ENCODE peak calls at places on chromosome X, in five cellular contexts. J is A549, Y is psoas muscle, R is adrenal gland, B is dorsolateral prefrontal cortex. N is an unnamed sample.

GRCh38 chrX:72305286-72306084 is at the start of gene CITED1:
- DNase-seq in R (no peak), J (peak), Y (no peak), B (no peak), N (no peak)

GRCh38 chrX:139126493-139126892 is 404.0 kb upstream of the F9 start:
- DNase-seq in R (no peak), Y (peak), B (no peak), J (no peak), N (no peak)

GRCh38 chrX:69387559-69388487 is 116.3 kb upstream of the NALF2 start:
- DNase-seq in J (peak), Y (peak), R (peak), B (peak), N (peak)

GRCh38 chrX:100872161-100872560 is 2.0 kb downstream of the NOX1 start:
- DNase-seq in R (no peak), J (no peak), B (no peak), Y (no peak), N (no peak)

GRCh38 chrX:1599791-1600405 is 8.5 kb downstream of the AKAP17A start:
- DNase-seq in R (no peak), Y (no peak), J (no peak), B (no peak), N (no peak)

GRCh38 chrX:33252306-33252825 is 41.0 kb upstream of the DMD start:
- DNase-seq in R (no peak), B (no peak), Y (no peak), J (no peak), N (no peak)

GRCh38 chrX:153897899-153898298 is 6.6 kb upstream of the AVPR2 start:
- DNase-seq in B (no peak), R (no peak), J (no peak), Y (no peak), N (no peak)

GRCh38 chrX:97168646-97169045 is 284.9 kb downstream of the RPA4 start:
- DNase-seq in J (no peak), Y (no peak), B (no peak), R (no peak), N (no peak)

GRCh38 chrX:97229318-97229717 is 345.6 kb downstream of the RPA4 start:
- DNase-seq in J (no peak), Y (no peak), R (no peak), B (no peak), N (no peak)

GRCh38 chrX:150683536-150684146 is 9.6 kb upstream of the MTMR1 start:
- DNase-seq in R (no peak), J (peak), B (no peak), Y (no peak), N (no peak)

GRCh38 chrX:114152130-114152529 is 431.8 kb upstream of the HTR2C start:
- DNase-seq in J (peak), B (no peak), R (no peak), Y (no peak), N (no peak)

GRCh38 chrX:35380808-35381700 is 417.1 kb upstream of the MAGEB16 start:
- DNase-seq in R (no peak), J (peak), Y (no peak), B (no peak), N (no peak)

GRCh38 chrX:53681661-53682060 is 4.9 kb downstream of the HUWE1 start:
- DNase-seq in B (no peak), R (no peak), J (no peak), Y (no peak), N (no peak)

GRCh38 chrX:148049441-148049840 is 68.3 kb downstream of the FMR1NB start:
- DNase-seq in Y (no peak), B (no peak), R (no peak), J (peak), N (no peak)

GRCh38 chrX:65586491-65586890 is 51.9 kb upstream of the LAS1L start:
- DNase-seq in Y (no peak), J (no peak), B (no peak), R (no peak), N (no peak)

GRCh38 chrX:6384391-6384790 is 150.5 kb downstream of the VCX3A start:
- DNase-seq in R (no peak), Y (no peak), J (no peak), B (peak), N (no peak)
- H3K27ac ChIP-seq in R (no peak), Y (no peak), J (no peak), B (no peak), N (no peak)

GRCh38 chrX:18255059-18255458 is 34.4 kb upstream of the BEND2 start:
- DNase-seq in R (no peak), Y (no peak), J (no peak), B (no peak), N (no peak)

GRCh38 chrX:18252644-18253359 is 32.1 kb upstream of the BEND2 start:
- DNase-seq in R (no peak), Y (no peak), B (no peak), J (no peak), N (no peak)
- H3K27ac ChIP-seq in R (no peak), Y (no peak), B (no peak), J (no peak), N (no peak)

DNA sequence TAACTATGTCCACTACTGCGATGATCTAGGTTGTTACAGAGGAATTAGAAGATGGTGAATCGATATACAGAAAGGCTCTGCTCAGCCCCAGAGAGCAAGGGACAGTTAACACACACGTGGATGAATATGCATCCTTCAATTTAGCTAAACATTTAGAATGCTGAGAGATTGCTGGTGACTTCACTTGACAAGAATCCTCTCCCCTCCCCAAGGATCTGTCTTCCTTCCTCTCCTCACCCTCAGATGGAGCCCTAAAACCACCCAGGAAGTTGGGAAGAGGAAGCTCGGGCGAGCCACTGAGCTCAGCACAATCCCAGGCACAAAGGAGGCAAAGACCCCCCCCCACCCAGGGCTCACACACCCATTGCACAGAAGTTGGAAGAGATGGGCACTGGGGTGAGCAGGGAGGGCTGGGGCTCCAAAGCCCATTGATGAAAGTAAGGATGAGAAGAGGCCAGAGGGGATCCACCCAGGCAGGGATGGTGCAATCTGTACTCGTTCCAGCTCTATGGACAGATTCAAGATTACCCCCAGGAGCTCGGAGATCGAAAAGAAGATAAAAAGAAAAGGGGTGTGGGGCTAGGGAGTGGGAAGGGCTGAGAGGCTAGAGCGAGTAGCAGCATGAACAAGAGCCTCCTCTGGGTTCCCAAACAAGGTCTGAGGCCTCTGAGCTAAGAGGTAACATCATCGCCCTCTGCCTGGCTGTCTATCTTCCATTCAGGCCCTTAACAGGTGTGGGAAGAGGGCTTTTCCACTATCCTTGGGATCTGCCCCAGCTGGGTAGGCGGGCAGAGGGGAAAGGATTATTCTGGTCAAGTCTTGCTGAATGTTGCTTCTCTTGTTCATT is 1.3 kb downstream of the TFE3 start:
- DNase-seq in B (no peak), Y (peak), J (peak), R (peak), N (no peak)
- H3K27ac ChIP-seq in B (peak), Y (peak), J (peak), R (peak), N (peak)

GRCh38 chrX:23901065-23901464 is 6.7 kb downstream of the APOO start:
- DNase-seq in Y (no peak), R (no peak), J (peak), B (no peak), N (no peak)

GRCh38 chrX:23902419-23902818 is 5.3 kb downstream of the APOO start:
- DNase-seq in Y (no peak), R (no peak), B (no peak), J (no peak), N (no peak)

GRCh38 chrX:23901805-23902204 is 5.9 kb downstream of the APOO start:
- DNase-seq in Y (no peak), B (no peak), R (peak), J (peak), N (peak)

GRCh38 chrX:23907106-23907495 is 637 bp downstream of the APOO start:
- DNase-seq in J (no peak), B (no peak), R (no peak), Y (no peak), N (no peak)

DNA sequence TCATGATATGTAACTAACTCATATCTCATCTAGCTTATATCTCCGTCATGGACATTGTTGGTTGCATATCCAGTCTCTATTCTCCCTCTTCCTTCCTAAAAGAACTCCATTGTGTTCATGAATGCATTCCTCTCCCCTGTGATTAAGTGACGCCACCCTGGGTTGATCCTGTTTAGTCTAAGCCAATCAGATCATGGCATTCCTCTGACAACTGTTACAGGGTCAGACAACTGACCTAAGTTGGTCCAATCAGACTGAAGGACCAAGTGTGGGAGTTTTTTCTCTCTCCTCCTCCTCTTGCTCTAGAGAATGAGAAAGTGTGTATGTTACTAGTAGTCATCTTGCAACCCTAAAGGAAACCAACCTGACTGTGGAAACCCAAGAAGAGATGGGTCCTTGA is 3.6 kb downstream of the APOO start:
- DNase-seq in R (no peak), J (no peak), Y (no peak), B (no peak), N (no peak)
- H3K27ac ChIP-seq in R (no peak), J (peak), Y (no peak), B (no peak), N (no peak)

DNA sequence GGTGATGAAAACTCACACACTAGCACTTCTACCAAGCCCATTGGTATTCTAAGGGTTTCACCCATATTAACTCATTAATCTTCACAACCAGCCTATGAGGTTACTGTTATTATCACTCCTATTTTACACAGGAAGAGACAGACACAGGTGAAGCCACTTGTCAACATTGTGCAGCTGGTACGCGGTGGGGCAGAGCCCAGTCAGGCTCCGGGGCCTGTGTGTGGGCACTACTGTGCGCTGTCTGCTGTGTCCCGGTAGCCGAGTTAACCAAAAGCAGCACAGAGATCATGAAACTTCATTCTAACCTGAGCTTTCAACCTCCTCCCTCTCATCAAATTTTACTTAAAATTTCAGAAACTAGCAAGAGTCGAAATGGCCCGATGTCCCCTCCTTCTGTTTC is 111.3 kb downstream of the PHKA2 start:
- DNase-seq in Y (no peak), R (no peak), J (no peak), B (no peak), N (no peak)
- H3K27ac ChIP-seq in Y (peak), R (peak), J (peak), B (peak), N (peak)

GRCh38 chrX:13131511-13132137 is 87.2 kb upstream of the FAM9C start:
- DNase-seq in J (no peak), B (no peak), R (no peak), Y (no peak), N (no peak)
- H3K27ac ChIP-seq in J (peak), B (no peak), R (no peak), Y (no peak), N (peak)

GRCh38 chrX:136031626-136032025 is 46.4 kb downstream of the SLC9A6 start:
- DNase-seq in B (no peak), R (no peak), J (no peak), Y (no peak), N (no peak)

GRCh38 chrX:136032370-136032769 is 47.1 kb downstream of the SLC9A6 start:
- DNase-seq in B (no peak), R (no peak), Y (no peak), J (no peak), N (no peak)

GRCh38 chrX:136030357-136031225 is 45.4 kb downstream of the SLC9A6 start:
- DNase-seq in J (no peak), B (no peak), R (peak), Y (peak), N (no peak)

DNA sequence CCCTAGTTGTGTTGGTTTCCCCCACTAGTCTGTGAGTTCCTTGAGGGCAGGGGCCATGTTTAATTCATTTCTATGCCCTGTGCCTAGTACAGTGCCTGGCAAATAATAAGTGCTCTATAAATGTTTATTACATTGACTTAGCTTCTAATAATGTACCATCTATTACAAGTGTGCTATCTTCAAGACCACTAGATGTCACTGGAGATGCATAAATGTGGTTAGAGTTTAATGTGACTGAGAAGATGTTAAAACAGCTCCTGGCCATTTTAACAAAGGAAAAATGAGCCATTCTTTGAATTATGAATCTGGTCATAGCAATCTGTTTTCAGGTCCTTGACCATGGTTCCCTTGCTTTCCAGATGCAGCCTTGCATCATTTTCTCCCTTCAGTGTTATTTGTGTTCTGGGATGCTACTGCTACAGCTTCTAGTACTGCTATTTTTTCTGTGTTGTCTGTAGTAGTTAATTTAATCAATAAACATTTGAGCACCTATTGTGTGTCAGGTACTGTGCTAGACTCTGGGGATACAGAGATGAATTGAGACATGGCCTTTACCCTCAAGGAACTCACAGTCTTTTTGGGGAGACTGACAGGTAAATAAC is 43.2 kb downstream of the SLC9A6 start:
- DNase-seq in J (peak), B (no peak), Y (no peak), R (no peak), N (no peak)
- H3K27ac ChIP-seq in J (no peak), B (no peak), Y (no peak), R (no peak), N (peak)

DNA sequence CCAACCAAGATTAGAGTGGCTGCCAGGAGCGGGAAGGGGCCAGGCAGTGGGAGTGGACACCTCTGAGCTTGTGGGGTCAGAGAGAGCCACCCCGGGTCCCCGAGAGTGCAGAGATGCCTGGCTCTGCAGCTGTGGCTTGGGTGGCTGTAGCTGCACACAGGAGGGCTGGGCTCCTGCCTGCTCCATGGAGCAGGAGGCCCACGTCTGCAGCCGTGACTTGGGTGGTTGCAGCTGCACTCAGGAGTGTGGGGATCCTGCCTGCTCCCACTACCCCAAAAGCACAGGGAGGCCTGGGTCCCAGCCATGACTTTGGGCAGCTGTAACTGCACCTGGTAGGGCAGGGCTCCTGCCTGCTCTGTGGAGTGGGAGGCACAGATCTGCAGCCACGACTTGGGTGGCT is 28.7 kb upstream of the DIPK2B start:
- DNase-seq in Y (no peak), J (no peak), R (no peak), B (no peak), N (no peak)
- H3K27ac ChIP-seq in Y (no peak), J (no peak), R (no peak), B (no peak), N (no peak)

DNA sequence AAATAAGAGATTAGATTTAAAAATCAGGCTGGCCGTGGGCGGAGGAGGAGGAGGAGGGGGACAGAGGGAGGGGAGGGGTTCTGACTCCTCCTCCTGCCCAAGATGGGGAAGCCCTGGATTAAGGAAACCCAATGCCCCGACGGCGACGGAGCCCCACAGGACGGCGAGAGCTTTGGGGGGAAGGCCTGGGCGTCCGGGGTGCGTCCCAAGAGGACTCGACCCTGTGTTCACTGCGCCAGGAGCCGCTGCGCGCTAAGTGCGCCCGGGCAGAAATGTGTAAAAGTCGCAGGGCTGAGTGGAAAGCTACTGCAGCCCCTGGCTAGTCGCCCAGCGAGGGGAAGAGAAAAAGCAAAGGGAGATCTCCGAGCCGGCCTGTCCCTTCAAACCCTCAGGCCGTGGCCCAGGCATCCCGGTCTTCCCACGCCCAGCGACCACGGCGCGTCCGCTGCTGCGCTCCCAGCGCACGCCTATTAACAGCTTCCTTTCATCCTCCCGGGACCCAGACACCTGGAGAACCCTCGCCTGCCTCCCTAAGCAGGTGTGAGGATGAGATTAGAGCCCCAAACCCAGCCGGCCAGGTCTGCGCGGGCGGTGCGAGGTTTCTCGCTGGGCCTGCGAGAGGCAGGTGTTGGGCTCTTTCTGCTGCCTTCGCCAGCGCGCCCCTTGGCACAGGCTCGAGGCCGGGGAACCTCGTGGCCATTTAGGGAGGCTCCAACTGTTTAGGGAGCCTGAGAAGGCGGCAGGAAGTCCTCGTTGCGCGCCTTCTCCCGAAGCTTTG is 1.4 kb upstream of the RPS6KA3 start:
- DNase-seq in R (peak), B (peak), Y (peak), J (no peak), N (peak)
- H3K27ac ChIP-seq in R (peak), B (no peak), Y (peak), J (peak), N (no peak)